ENCODE peak calls at places on chromosome 7, in five cellular contexts. C is neuronal stem cell, M is mesendoderm, G is IMR-90, R is H1. Q is an unnamed sample.
A peak's percentile ranks its signal among the peaks of the same experiment; 100 is the strongest.

GRCh38 chr7:81327468-81327867 is 408.6 kb upstream of the SEMA3C start:
- DNase-seq in M (no peak), C (no peak), G (peak; percentile 28), R (no peak), Q (no peak)

GRCh38 chr7:159036916-159037605 is 107.6 kb downstream of the VIPR2 start:
- DNase-seq in R (peak; percentile 49), M (peak; percentile 49), C (no peak), G (no peak), Q (no peak)

GRCh38 chr7:112739436-112740180 is 50.6 kb downstream of the TMEM168 start:
- DNase-seq in M (no peak), R (no peak), C (no peak), G (no peak), Q (no peak)

GRCh38 chr7:65839846-65840245 is 33.0 kb upstream of the VKORC1L1 start:
- DNase-seq in M (no peak), C (no peak), R (no peak), G (no peak), Q (no peak)

GRCh38 chr7:96723622-96724021 is 14.0 kb upstream of the SEM1 start:
- DNase-seq in C (no peak), M (no peak), R (no peak), G (no peak), Q (no peak)

GRCh38 chr7:25805027-25805687 is 346.8 kb upstream of the NFE2L3 start:
- DNase-seq in R (no peak), C (no peak), M (no peak), G (peak; percentile 9), Q (peak; percentile 54)

GRCh38 chr7:30237271-30237695 is 47.1 kb upstream of the ZNRF2 start:
- DNase-seq in G (no peak), M (no peak), C (no peak), R (no peak), Q (no peak)

GRCh38 chr7:112262804-112263203 is 56.3 kb downstream of the ZNF277 start:
- DNase-seq in C (no peak), R (no peak), G (no peak), M (no peak), Q (no peak)

GRCh38 chr7:158923928-158924511 is 67.7 kb downstream of the DYNC2I1 start:
- DNase-seq in G (no peak), R (no peak), C (no peak), M (no peak), Q (no peak)

GRCh38 chr7:40709077-40709964 is 574.5 kb downstream of the SUGCT start:
- DNase-seq in G (no peak), M (no peak), R (no peak), C (no peak), Q (peak; percentile 51)

GRCh38 chr7:121302214-121302745 is 26.5 kb upstream of the WNT16 start:
- DNase-seq in R (no peak), M (no peak), G (peak; percentile 89), C (no peak), Q (peak; percentile 44)

GRCh38 chr7:94183289-94183749 is 179.2 kb upstream of the BET1 start:
- DNase-seq in G (peak; percentile 100), R (no peak), M (peak; percentile 86), C (peak; percentile 35), Q (peak; percentile 99)

GRCh38 chr7:148501707-148502139 is 88.8 kb upstream of the C7orf33 start:
- DNase-seq in C (no peak), M (peak; percentile 86), R (peak; percentile 62), G (no peak), Q (no peak)

GRCh38 chr7:156892086-156892800 is 740 bp downstream of the LMBR1 start:
- DNase-seq in G (no peak), M (peak; percentile 75), R (peak; percentile 83), C (peak; percentile 40), Q (peak; percentile 20)

GRCh38 chr7:111363099-111363498 is 199.2 kb downstream of the IMMP2L start:
- DNase-seq in C (no peak), M (peak; percentile 4), R (no peak), G (peak; percentile 56), Q (peak; percentile 28)

GRCh38 chr7:157228864-157229422 is 90.2 kb downstream of the UBE3C start:
- DNase-seq in M (peak; percentile 58), R (no peak), C (no peak), G (peak; percentile 31), Q (peak; percentile 46)

GRCh38 chr7:45863715-45864114 is 9.2 kb downstream of the CCDC201 start:
- DNase-seq in M (peak; percentile 58), R (peak; percentile 69), G (no peak), C (no peak), Q (no peak)

GRCh38 chr7:42272793-42273665 is 36.0 kb upstream of the GLI3 start:
- DNase-seq in G (peak; percentile 59), M (peak; percentile 81), R (no peak), C (no peak), Q (peak; percentile 57)

GRCh38 chr7:10237306-10237705 is 736.4 kb upstream of the PHF14 start:
- DNase-seq in C (no peak), R (no peak), M (peak; percentile 73), G (no peak), Q (peak; percentile 94)

GRCh38 chr7:157151626-157152339 is 13.1 kb downstream of the UBE3C start:
- DNase-seq in C (no peak), R (no peak), G (no peak), M (peak; percentile 74), Q (no peak)

GRCh38 chr7:262251-262572 is 27.8 kb upstream of the FOXL3 start:
- DNase-seq in R (no peak), M (no peak), C (no peak), G (no peak), Q (no peak)

GRCh38 chr7:55533050-55533728 is 39.1 kb downstream of the VOPP1 start:
- DNase-seq in M (no peak), R (no peak), C (no peak), G (peak; percentile 86), Q (peak; percentile 82)

GRCh38 chr7:40945788-40946187 is 757.1 kb downstream of the INHBA start:
- DNase-seq in G (no peak), R (no peak), M (no peak), C (no peak), Q (no peak)

GRCh38 chr7:51303142-51303525 is 13.5 kb downstream of the COBL start:
- DNase-seq in G (no peak), R (no peak), M (no peak), C (no peak), Q (no peak)

GRCh38 chr7:30327813-30328212 is 43.4 kb downstream of the ZNRF2 start:
- DNase-seq in R (no peak), C (no peak), M (no peak), G (peak; percentile 70), Q (no peak)

GRCh38 chr7:97971120-97971989 is 18.6 kb downstream of the OCM2 start:
- DNase-seq in G (peak; percentile 13), C (no peak), M (peak; percentile 14), R (no peak), Q (peak; percentile 40)

GRCh38 chr7:26305048-26305868 is 13.6 kb downstream of the SNX10 start:
- DNase-seq in M (no peak), R (no peak), C (no peak), G (no peak), Q (peak; percentile 78)

GRCh38 chr7:11533229-11533820 is 298.7 kb downstream of the THSD7A start:
- DNase-seq in M (no peak), R (no peak), C (no peak), G (no peak), Q (no peak)

GRCh38 chr7:46819819-46820218 is 762.1 kb downstream of the TNS3 start:
- DNase-seq in M (no peak), R (no peak), G (no peak), C (no peak), Q (no peak)

GRCh38 chr7:151900591-151901312 is 23.8 kb upstream of the PRKAG2 start:
- DNase-seq in G (no peak), C (no peak), R (no peak), M (no peak), Q (no peak)

GRCh38 chr7:151901313-151901669 is 24.4 kb upstream of the PRKAG2 start:
- DNase-seq in G (no peak), M (no peak), C (no peak), R (no peak), Q (no peak)

GRCh38 chr7:151903249-151904032 is 26.5 kb upstream of the PRKAG2 start:
- DNase-seq in M (no peak), C (no peak), R (no peak), G (no peak), Q (no peak)

GRCh38 chr7:151901828-151902227 is 24.9 kb upstream of the PRKAG2 start:
- DNase-seq in R (no peak), C (no peak), M (no peak), G (no peak), Q (no peak)

DNA sequence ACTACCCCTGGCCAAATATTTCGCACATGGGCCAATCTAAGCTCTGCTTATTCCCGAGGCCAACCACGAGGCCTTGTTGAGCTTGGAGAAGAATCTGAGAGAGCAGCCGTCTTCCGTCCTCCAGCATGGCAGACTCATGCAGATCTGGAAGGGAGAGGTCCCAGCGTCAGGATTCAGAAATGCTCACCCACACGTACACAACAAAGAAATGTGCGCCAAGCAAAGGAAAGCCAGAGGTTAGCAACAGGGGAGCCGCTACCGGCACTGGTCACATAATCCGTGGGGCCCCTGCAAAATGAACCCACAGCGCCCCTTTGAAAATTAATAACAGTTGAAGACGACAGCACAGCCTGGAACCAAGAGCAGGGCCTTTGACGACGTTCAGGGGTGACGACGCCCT is 25.4 kb upstream of the PRKAG2 start:
- DNase-seq in R (no peak), C (no peak), M (no peak), G (no peak), Q (no peak)
- H3K4ac ChIP-seq in R (no peak overlapping the region), C (no peak overlapping the region), M (no peak overlapping the region), G (no peak overlapping the region), Q (no peak overlapping the region)

GRCh38 chr7:147492621-147493020 is 1097.9 kb upstream of the C7orf33 start:
- DNase-seq in M (no peak), G (peak; percentile 77), R (no peak), C (no peak), Q (no peak)
- H2BK15ac ChIP-seq in M (no peak overlapping the region), G (no peak overlapping the region), R (no peak overlapping the region), C (no peak overlapping the region), Q (no peak overlapping the region)

GRCh38 chr7:6529643-6530042 is 21.6 kb downstream of the GRID2IP start:
- DNase-seq in G (no peak), M (no peak), R (no peak), C (no peak), Q (no peak)

GRCh38 chr7:6530626-6531491 is 20.4 kb downstream of the GRID2IP start:
- DNase-seq in M (peak; percentile 54), R (peak; percentile 91), C (no peak), G (no peak), Q (no peak)

GRCh38 chr7:6533893-6534804 is 17.1 kb downstream of the GRID2IP start:
- DNase-seq in M (no peak), G (no peak), C (no peak), R (no peak), Q (no peak)

GRCh38 chr7:6532516-6532915 is 18.7 kb downstream of the GRID2IP start:
- DNase-seq in R (no peak), G (no peak), M (no peak), C (no peak), Q (no peak)

GRCh38 chr7:6531492-6532279 is 19.6 kb downstream of the GRID2IP start:
- DNase-seq in G (no peak), M (no peak), R (no peak), C (no peak), Q (no peak)
- H3K4me3 ChIP-seq in G (no peak overlapping the region), M (peak overlapping the region; percentile 18), R (peak overlapping the region; percentile 78), C (peak overlapping the region; percentile 35), Q (no peak overlapping the region)

DNA sequence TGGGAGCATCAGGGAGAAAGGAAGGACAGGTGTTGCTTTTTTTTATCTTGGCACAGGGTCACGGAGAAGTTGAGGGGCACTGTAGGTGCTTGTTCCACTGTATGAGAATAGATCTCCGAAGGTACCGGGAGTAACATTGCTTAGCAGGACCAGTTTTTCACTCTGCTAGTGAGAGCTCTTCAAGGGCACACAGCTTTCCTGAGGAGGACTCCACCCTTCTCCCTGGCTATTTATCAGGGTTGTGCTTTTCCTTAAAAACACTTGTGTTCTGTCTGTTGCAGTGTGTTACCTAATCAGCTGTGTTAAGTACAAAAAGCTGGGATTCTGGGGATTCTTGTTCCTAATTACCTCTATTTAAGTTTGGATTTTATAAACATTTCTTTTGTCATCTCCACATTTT is 160.5 kb downstream of the SND1 start:
- DNase-seq in R (no peak), G (no peak), M (no peak), C (no peak), Q (no peak)
- H3K4ac ChIP-seq in R (no peak overlapping the region), G (no peak overlapping the region), M (no peak overlapping the region), C (no peak overlapping the region), Q (no peak overlapping the region)